ENCODE peak calls at places on chromosomes 13 and 19, in five cellular contexts. I is effector memory CD4-positive, alpha-beta T cell; G is body of pancreas; T is K562; B is endodermal cell. R is an unnamed sample.

GRCh38 chr19:10043286-10043927 is 30.1 kb downstream of the RDH8 start:
- DNase-seq in I (no peak), G (no peak), T (no peak), B (no peak), R (no peak)

GRCh38 chr13:110696776-110697175 is 9.1 kb downstream of the CARS2 start:
- DNase-seq in I (no peak), G (no peak), T (no peak), B (no peak), R (no peak)

GRCh38 chr19:29675650-29676186 is 10.5 kb downstream of the PLEKHF1 start:
- DNase-seq in I (no peak), G (no peak), T (no peak), B (no peak), R (no peak)

GRCh38 chr13:51761638-51762350 is 42.2 kb downstream of the DHRS12 start:
- DNase-seq in I (no peak), G (no peak), T (no peak), B (no peak), R (no peak)

GRCh38 chr19:43847884-43848283 is 20.8 kb downstream of the ZNF283 start:
- DNase-seq in I (no peak), G (no peak), T (no peak), B (no peak), R (no peak)

GRCh38 chr13:70829748-70830147 is 721.5 kb upstream of the KLHL1 start:
- DNase-seq in I (no peak), G (no peak), T (no peak), B (no peak), R (no peak)

GRCh38 chr19:47658431-47659383 is 49.8 kb downstream of the BICRA start:
- DNase-seq in I (no peak), G (no peak), T (no peak), B (no peak), R (no peak)

GRCh38 chr19:4320419-4320818 is 16.0 kb downstream of the FSD1 start:
- DNase-seq in I (no peak), G (no peak), T (no peak), B (no peak), R (no peak)

GRCh38 chr13:97535619-97536018 is 101.7 kb downstream of the RAP2A start:
- DNase-seq in I (no peak), G (no peak), T (no peak), B (no peak), R (no peak)

GRCh38 chr19:52786078-52786463 is 520 bp downstream of the ZNF600 start:
- DNase-seq in I (no peak), G (peak; percentile 11), T (peak; percentile 35), B (peak; percentile 62), R (peak; percentile 2)

GRCh38 chr13:57739791-57740190 is 108.2 kb downstream of the PCDH17 start:
- DNase-seq in I (no peak), G (no peak), T (no peak), B (no peak), R (no peak)

GRCh38 chr13:37443538-37443937 is 155.0 kb downstream of the POSTN start:
- DNase-seq in I (no peak), G (no peak), T (no peak), B (no peak), R (no peak)

GRCh38 chr13:27607125-27607524 is 13.2 kb downstream of the LNX2 start:
- DNase-seq in I (no peak), G (no peak), T (no peak), B (no peak), R (no peak)

GRCh38 chr19:39506944-39507714 is 7.8 kb upstream of the SELENOV start:
- DNase-seq in I (no peak), G (no peak), T (peak; percentile 92), B (peak; percentile 91), R (peak; percentile 40)

GRCh38 chr19:52935434-52935833 is 12.2 kb upstream of the ZNF888 start:
- DNase-seq in I (no peak), G (no peak), T (no peak), B (no peak), R (no peak)

GRCh38 chr19:4636151-4636717 is 3.1 kb upstream of the TNFAIP8L1 start:
- DNase-seq in I (peak; percentile 65), G (peak; percentile 63), T (peak; percentile 85), B (peak; percentile 92), R (peak; percentile 55)

GRCh38 chr19:40424637-40425449 is 949 bp downstream of the SERTAD1 start:
- DNase-seq in I (no peak), G (no peak), T (peak; percentile 19), B (peak; percentile 70), R (no peak)

GRCh38 chr13:110327036-110327790 is 20.1 kb downstream of the COL4A2 start:
- DNase-seq in I (no peak), G (peak; percentile 53), T (no peak), B (peak; percentile 90), R (no peak)

GRCh38 chr13:113417836-113418721 is 35.2 kb downstream of the ADPRHL1 start:
- DNase-seq in I (no peak), G (no peak), T (no peak), B (no peak), R (no peak)
- H3K27ac ChIP-seq in I (no peak overlapping the region), G (no peak overlapping the region), T (no peak overlapping the region), B (no peak overlapping the region), R (no peak overlapping the region)

DNA sequence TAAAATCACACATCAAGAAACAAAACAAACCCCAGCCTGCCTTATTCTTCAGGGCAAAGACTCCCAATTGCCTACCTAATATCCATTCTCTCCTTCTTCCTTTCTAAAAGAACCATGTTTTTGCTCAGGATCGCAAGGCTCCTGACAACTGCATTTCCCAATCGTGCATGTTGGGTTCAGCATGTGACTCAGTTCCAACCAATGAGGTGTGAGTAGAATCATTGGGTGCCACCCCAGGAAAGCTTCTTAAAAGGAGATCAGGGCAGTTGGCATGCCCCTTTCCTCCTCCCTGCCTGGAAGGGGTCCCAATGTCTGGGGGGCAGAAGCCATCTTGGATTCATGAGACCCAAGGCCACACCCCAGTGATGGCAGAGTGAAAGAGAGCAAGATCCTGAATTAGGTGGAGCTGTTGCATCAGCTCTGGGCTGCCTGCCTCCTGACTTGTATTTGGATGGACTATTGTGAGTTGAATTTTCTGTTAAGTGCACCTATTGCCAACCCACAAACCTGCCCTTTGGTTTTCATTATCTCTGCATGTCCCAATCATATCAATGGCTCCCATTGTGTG is 26.0 kb upstream of the UBAC2 start:
- DNase-seq in I (no peak), G (no peak), T (no peak), B (no peak), R (no peak)
- H3K27ac ChIP-seq in I (no peak overlapping the region), G (no peak overlapping the region), T (no peak overlapping the region), B (no peak overlapping the region), R (no peak overlapping the region)

DNA sequence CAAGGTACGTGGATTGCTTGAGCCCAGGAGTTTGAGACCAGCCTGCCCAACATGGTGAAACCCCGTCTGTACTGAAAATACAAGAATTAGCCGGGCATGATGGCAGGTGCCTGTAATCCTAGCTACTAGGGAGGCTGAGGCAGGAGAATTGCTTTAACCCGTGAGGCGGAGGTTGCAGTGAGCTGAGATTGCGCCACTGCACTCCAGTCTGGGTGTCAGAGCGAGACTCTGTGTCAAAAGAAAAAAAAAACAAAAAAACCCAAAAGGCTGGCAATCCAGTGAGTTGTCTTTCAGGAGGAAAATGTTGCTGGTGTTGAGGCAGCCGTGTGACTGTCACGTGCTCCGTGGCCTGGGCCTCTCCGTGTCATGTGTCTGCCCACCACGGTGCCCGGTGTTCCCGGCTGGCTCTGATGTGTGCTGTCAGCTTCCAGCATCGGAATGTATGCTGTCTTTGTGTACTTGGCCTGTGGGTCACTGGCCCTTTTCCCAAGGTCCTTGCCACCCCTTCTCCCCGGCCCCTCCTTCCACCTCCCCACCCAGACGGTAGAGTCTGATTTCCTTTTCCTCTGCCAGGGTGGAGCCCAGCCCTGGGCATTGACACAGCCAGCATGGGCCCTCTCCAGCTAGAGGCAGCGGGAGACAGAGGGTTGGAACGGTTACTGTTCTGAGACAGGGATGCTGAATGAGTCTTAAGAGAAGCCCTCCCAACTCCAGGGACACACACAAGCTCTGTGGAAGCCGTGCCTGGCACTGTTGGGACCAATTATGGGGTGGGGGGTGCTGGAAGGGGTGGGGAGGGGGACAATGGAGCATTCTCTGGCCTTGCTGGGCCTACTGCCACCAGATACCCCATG is 7.2 kb upstream of the TUBB4A start:
- DNase-seq in I (no peak), G (peak; percentile 95), T (no peak), B (no peak), R (no peak)
- H3K27ac ChIP-seq in I (no peak overlapping the region), G (peak overlapping the region; percentile 82), T (no peak overlapping the region), B (no peak overlapping the region), R (no peak overlapping the region)

GRCh38 chr13:48859168-48860105 is 116.3 kb upstream of the FNDC3A start:
- DNase-seq in I (no peak), G (no peak), T (no peak), B (peak; percentile 57), R (no peak)
- H3K27ac ChIP-seq in I (no peak overlapping the region), G (no peak overlapping the region), T (no peak overlapping the region), B (no peak overlapping the region), R (no peak overlapping the region)